ENCODE peak calls at places on chromosomes 2 and 18, in six cellular contexts. One of them, this sample, is unnamed.

GRCh38 chr2:178976351-178976750 is 73.6 kb downstream of the CCDC141 start:
- DNase-seq in iPS-NIHi11: no peak
- DNase-seq in NCI-H1417: no peak
- DNase-seq in neural progenitor cell: no peak
- DNase-seq in GM10248: no peak
- DNase-seq in kidney tubule cell: no peak
- DNase-seq in this sample: no peak

GRCh38 chr2:28377201-28377816 is 15.3 kb upstream of the FOSL2 start:
- DNase-seq in NCI-H1417: peak
- DNase-seq in kidney tubule cell: no peak
- DNase-seq in GM10248: no peak
- DNase-seq in iPS-NIHi11: no peak
- DNase-seq in neural progenitor cell: no peak
- DNase-seq in this sample: no peak

GRCh38 chr2:73257425-73258125 is 23.5 kb downstream of the CCT7 start:
- DNase-seq in kidney tubule cell: no peak
- DNase-seq in neural progenitor cell: no peak
- DNase-seq in iPS-NIHi11: no peak
- DNase-seq in NCI-H1417: no peak
- DNase-seq in GM10248: no peak
- DNase-seq in this sample: no peak

GRCh38 chr2:139721454-139721995 is 941.3 kb upstream of the NXPH2 start:
- DNase-seq in iPS-NIHi11: peak
- DNase-seq in neural progenitor cell: peak
- DNase-seq in NCI-H1417: peak
- DNase-seq in GM10248: no peak
- DNase-seq in kidney tubule cell: no peak
- DNase-seq in this sample: no peak

GRCh38 chr2:71944183-71944550 is 203.5 kb downstream of the CYP26B1 start:
- DNase-seq in iPS-NIHi11: no peak
- DNase-seq in GM10248: no peak
- DNase-seq in kidney tubule cell: no peak
- DNase-seq in NCI-H1417: no peak
- DNase-seq in neural progenitor cell: peak
- DNase-seq in this sample: no peak

GRCh38 chr18:55309249-55309648 is 278.7 kb downstream of the TCF4 start:
- DNase-seq in kidney tubule cell: no peak
- DNase-seq in NCI-H1417: no peak
- DNase-seq in iPS-NIHi11: no peak
- DNase-seq in neural progenitor cell: no peak
- DNase-seq in GM10248: no peak
- DNase-seq in this sample: no peak

GRCh38 chr2:75294362-75294761 is 95.0 kb upstream of the TACR1 start:
- DNase-seq in kidney tubule cell: no peak
- DNase-seq in neural progenitor cell: no peak
- DNase-seq in NCI-H1417: no peak
- DNase-seq in GM10248: no peak
- DNase-seq in iPS-NIHi11: no peak
- DNase-seq in this sample: no peak

GRCh38 chr2:27370816-27371620 is 602 bp downstream of the SNX17 start:
- DNase-seq in NCI-H1417: peak
- DNase-seq in GM10248: peak
- DNase-seq in neural progenitor cell: no peak
- DNase-seq in kidney tubule cell: peak
- DNase-seq in iPS-NIHi11: peak
- DNase-seq in this sample: no peak

GRCh38 chr2:26460613-26461031 is 17.3 kb downstream of the OTOF start:
- DNase-seq in GM10248: no peak
- DNase-seq in iPS-NIHi11: no peak
- DNase-seq in neural progenitor cell: no peak
- DNase-seq in kidney tubule cell: no peak
- DNase-seq in NCI-H1417: no peak
- DNase-seq in this sample: no peak

GRCh38 chr2:238965371-238966273 is 117.7 kb downstream of the TWIST2 start:
- DNase-seq in GM10248: no peak
- DNase-seq in NCI-H1417: no peak
- DNase-seq in iPS-NIHi11: no peak
- DNase-seq in kidney tubule cell: no peak
- DNase-seq in neural progenitor cell: no peak
- DNase-seq in this sample: no peak

GRCh38 chr2:179655627-179656026 is 205.8 kb downstream of the ZNF385B start:
- DNase-seq in neural progenitor cell: no peak
- DNase-seq in kidney tubule cell: peak
- DNase-seq in NCI-H1417: no peak
- DNase-seq in iPS-NIHi11: no peak
- DNase-seq in GM10248: no peak
- DNase-seq in this sample: no peak

GRCh38 chr2:230408244-230408842 is 7.7 kb upstream of the SP100 start:
- DNase-seq in GM10248: no peak
- DNase-seq in neural progenitor cell: no peak
- DNase-seq in iPS-NIHi11: no peak
- DNase-seq in kidney tubule cell: peak
- DNase-seq in NCI-H1417: no peak
- DNase-seq in this sample: no peak

This sample was measured in putamen.